ENCODE peak calls at places on chromosomes 4 and X, in nine cellular contexts. One of them, this sample, is unnamed. For H3K36me3 and H3K4me1, the result is how much of the 10 kb centered on the place peaks cover.

GRCh38 chr4:37822220-37822619 is 4.3 kb upstream of the PGM2 start:
- DNase-seq in spleen: no peak
- DNase-seq in K562: no peak
- DNase-seq in SK-N-SH: no peak
- DNase-seq in GM23338: no peak
- DNase-seq in HepG2: no peak
- DNase-seq in breast epithelium: no peak
- DNase-seq in stomach: no peak
- DNase-seq in prostate gland: peak
- DNase-seq in this sample: peak

GRCh38 chr4:110737931-110738330 is 115.1 kb upstream of the PITX2 start:
- DNase-seq in spleen: no peak
- DNase-seq in K562: no peak
- DNase-seq in SK-N-SH: no peak
- DNase-seq in GM23338: no peak
- DNase-seq in HepG2: no peak
- DNase-seq in breast epithelium: no peak
- DNase-seq in stomach: no peak
- DNase-seq in prostate gland: no peak
- DNase-seq in this sample: no peak

GRCh38 chr4:33606951-33607350 is 2637.4 kb downstream of the ARAP2 start:
- DNase-seq in spleen: no peak
- DNase-seq in K562: no peak
- DNase-seq in SK-N-SH: no peak
- DNase-seq in GM23338: no peak
- DNase-seq in HepG2: no peak
- DNase-seq in breast epithelium: no peak
- DNase-seq in stomach: no peak
- DNase-seq in prostate gland: no peak
- DNase-seq in this sample: no peak

GRCh38 chr4:90845777-90846176 is 718.6 kb downstream of the CCSER1 start:
- DNase-seq in spleen: no peak
- DNase-seq in K562: no peak
- DNase-seq in SK-N-SH: no peak
- DNase-seq in GM23338: no peak
- DNase-seq in HepG2: no peak
- DNase-seq in breast epithelium: no peak
- DNase-seq in stomach: no peak
- DNase-seq in prostate gland: no peak
- DNase-seq in this sample: no peak

GRCh38 chrX:41238543-41238942 is 95.4 kb upstream of the DDX3X start:
- DNase-seq in spleen: no peak
- DNase-seq in K562: peak
- DNase-seq in SK-N-SH: no peak
- DNase-seq in GM23338: no peak
- DNase-seq in HepG2: no peak
- DNase-seq in breast epithelium: no peak
- DNase-seq in stomach: no peak
- DNase-seq in prostate gland: no peak
- DNase-seq in this sample: no peak

GRCh38 chr4:111391864-111392263 is 753.4 kb upstream of the FAM241A start:
- DNase-seq in spleen: no peak
- DNase-seq in K562: no peak
- DNase-seq in SK-N-SH: no peak
- DNase-seq in GM23338: no peak
- DNase-seq in HepG2: no peak
- DNase-seq in breast epithelium: no peak
- DNase-seq in stomach: no peak
- DNase-seq in prostate gland: no peak
- DNase-seq in this sample: no peak

GRCh38 chrX:154372612-154373022 is 1.8 kb downstream of the FLNA start:
- DNase-seq in spleen: no peak
- DNase-seq in K562: peak
- DNase-seq in SK-N-SH: no peak
- DNase-seq in GM23338: no peak
- DNase-seq in HepG2: peak
- DNase-seq in breast epithelium: peak
- DNase-seq in stomach: no peak
- DNase-seq in prostate gland: no peak
- DNase-seq in this sample: no peak

GRCh38 chr4:187027231-187027760 is 303.6 kb upstream of the FAT1 start:
- DNase-seq in spleen: no peak
- DNase-seq in K562: no peak
- DNase-seq in SK-N-SH: no peak
- DNase-seq in GM23338: no peak
- DNase-seq in HepG2: no peak
- DNase-seq in breast epithelium: no peak
- DNase-seq in stomach: no peak
- DNase-seq in prostate gland: peak
- DNase-seq in this sample: no peak

GRCh38 chrX:103453655-103454054 is 65.6 kb downstream of the RAB40A start:
- DNase-seq in spleen: no peak
- DNase-seq in K562: no peak
- DNase-seq in SK-N-SH: no peak
- DNase-seq in GM23338: no peak
- DNase-seq in HepG2: no peak
- DNase-seq in breast epithelium: no peak
- DNase-seq in stomach: no peak
- DNase-seq in prostate gland: no peak
- DNase-seq in this sample: no peak

GRCh38 chr4:95540227-95540626 is 8.5 kb downstream of the UNC5C start:
- DNase-seq in spleen: no peak
- DNase-seq in K562: no peak
- DNase-seq in SK-N-SH: no peak
- DNase-seq in GM23338: no peak
- DNase-seq in HepG2: no peak
- DNase-seq in breast epithelium: no peak
- DNase-seq in stomach: no peak
- DNase-seq in prostate gland: no peak
- DNase-seq in this sample: no peak

GRCh38 chr4:39539026-39539690 is 11.9 kb upstream of the UGDH start:
- DNase-seq in spleen: no peak
- DNase-seq in K562: no peak
- DNase-seq in SK-N-SH: no peak
- DNase-seq in GM23338: no peak
- DNase-seq in HepG2: no peak
- DNase-seq in breast epithelium: no peak
- DNase-seq in stomach: peak
- DNase-seq in prostate gland: peak
- DNase-seq in this sample: no peak

GRCh38 chr4:27861802-27862201 is 1001.2 kb downstream of the STIM2 start:
- DNase-seq in spleen: no peak
- DNase-seq in K562: no peak
- DNase-seq in SK-N-SH: no peak
- DNase-seq in GM23338: no peak
- DNase-seq in HepG2: no peak
- DNase-seq in breast epithelium: no peak
- DNase-seq in stomach: no peak
- DNase-seq in prostate gland: no peak
- DNase-seq in this sample: no peak

GRCh38 chr4:2954358-2955185 is 8.6 kb downstream of the NOP14 start:
- DNase-seq in spleen: peak
- DNase-seq in K562: peak
- DNase-seq in SK-N-SH: peak
- DNase-seq in GM23338: peak
- DNase-seq in HepG2: no peak
- DNase-seq in breast epithelium: no peak
- DNase-seq in stomach: no peak
- DNase-seq in prostate gland: no peak
- DNase-seq in this sample: no peak

GRCh38 chrX:74349387-74349786 is 45.4 kb downstream of the ZCCHC13 start:
- DNase-seq in spleen: no peak
- DNase-seq in K562: no peak
- DNase-seq in SK-N-SH: no peak
- DNase-seq in GM23338: no peak
- DNase-seq in HepG2: peak
- DNase-seq in breast epithelium: no peak
- DNase-seq in stomach: no peak
- DNase-seq in prostate gland: no peak
- DNase-seq in this sample: no peak

GRCh38 chr4:8344387-8344786 is 74.8 kb downstream of the HTRA3 start:
- DNase-seq in spleen: no peak
- DNase-seq in K562: no peak
- DNase-seq in SK-N-SH: no peak
- DNase-seq in GM23338: no peak
- DNase-seq in HepG2: no peak
- DNase-seq in breast epithelium: no peak
- DNase-seq in stomach: peak
- DNase-seq in prostate gland: no peak
- DNase-seq in this sample: no peak

GRCh38 chrX:39772057-39772832 is 325.5 kb downstream of the BCOR start:
- DNase-seq in spleen: peak
- DNase-seq in K562: peak
- DNase-seq in SK-N-SH: no peak
- DNase-seq in GM23338: peak
- DNase-seq in HepG2: peak
- DNase-seq in breast epithelium: no peak
- DNase-seq in stomach: peak
- DNase-seq in prostate gland: no peak
- DNase-seq in this sample: no peak

GRCh38 chr4:99832313-99832712 is 15.7 kb downstream of the DAPP1 start:
- DNase-seq in spleen: no peak
- DNase-seq in K562: no peak
- DNase-seq in SK-N-SH: no peak
- DNase-seq in GM23338: peak
- DNase-seq in HepG2: no peak
- DNase-seq in breast epithelium: no peak
- DNase-seq in stomach: peak
- DNase-seq in prostate gland: peak
- DNase-seq in this sample: no peak

GRCh38 chr4:26061248-26061986 is 147.4 kb downstream of the SMIM20 start:
- DNase-seq in spleen: no peak
- DNase-seq in K562: peak
- DNase-seq in SK-N-SH: peak
- DNase-seq in GM23338: peak
- DNase-seq in HepG2: peak
- DNase-seq in breast epithelium: no peak
- DNase-seq in stomach: no peak
- DNase-seq in prostate gland: no peak
- DNase-seq in this sample: no peak

GRCh38 chr4:155535802-155536454 is 130.7 kb upstream of the GUCY1A1 start:
- DNase-seq in spleen: no peak
- DNase-seq in K562: no peak
- DNase-seq in SK-N-SH: no peak
- DNase-seq in GM23338: no peak
- DNase-seq in HepG2: no peak
- DNase-seq in breast epithelium: no peak
- DNase-seq in stomach: no peak
- DNase-seq in prostate gland: no peak
- DNase-seq in this sample: no peak
- TF ChIP-seq POLR2AphosphoS5 in spleen: no peak
- TF ChIP-seq POLR2AphosphoS5 in K562: no peak
- TF ChIP-seq POLR2AphosphoS5 in SK-N-SH: no peak
- TF ChIP-seq POLR2AphosphoS5 in GM23338: no peak
- TF ChIP-seq POLR2AphosphoS5 in HepG2: no peak
- TF ChIP-seq POLR2AphosphoS5 in breast epithelium: no peak
- TF ChIP-seq POLR2AphosphoS5 in stomach: no peak
- TF ChIP-seq POLR2AphosphoS5 in prostate gland: no peak
- TF ChIP-seq POLR2AphosphoS5 in this sample: no peak

DNA sequence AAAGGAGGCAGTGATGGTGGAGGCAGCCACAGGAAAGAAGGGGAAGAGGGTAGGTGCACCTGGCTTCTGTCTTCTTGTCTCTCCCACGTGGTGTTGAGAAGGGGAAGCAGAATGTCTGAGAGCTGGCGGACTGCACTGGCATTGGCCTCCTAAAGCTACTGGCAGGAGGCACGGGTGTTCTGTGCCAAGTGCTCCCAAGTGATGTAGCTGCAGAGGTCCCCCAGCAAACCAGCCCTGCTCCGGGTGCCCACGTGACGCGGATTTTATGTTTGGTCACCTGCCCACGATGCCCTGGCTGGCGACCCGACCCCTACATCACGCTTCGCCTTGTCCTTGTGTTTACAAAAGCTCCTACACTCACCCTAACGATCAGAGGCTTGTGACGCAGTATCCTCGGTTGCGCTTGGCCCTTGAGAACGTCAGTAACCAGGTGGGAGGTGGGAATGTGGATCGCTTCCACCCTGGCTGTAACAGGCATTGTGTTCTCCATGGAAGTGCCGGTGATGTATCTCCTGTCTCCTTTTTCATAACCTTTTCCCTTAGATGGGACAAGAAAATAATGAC is 28.4 kb upstream of the XG start:
- DNase-seq in spleen: no peak
- DNase-seq in K562: no peak
- DNase-seq in SK-N-SH: no peak
- DNase-seq in GM23338: no peak
- DNase-seq in HepG2: no peak
- DNase-seq in breast epithelium: no peak
- DNase-seq in stomach: no peak
- DNase-seq in prostate gland: no peak
- DNase-seq in this sample: no peak
- H3K36me3 ChIP-seq in spleen: under half
- H3K36me3 ChIP-seq in K562: under half
- H3K36me3 ChIP-seq in SK-N-SH: under half
- H3K36me3 ChIP-seq in GM23338: under half
- H3K36me3 ChIP-seq in HepG2: under half
- H3K36me3 ChIP-seq in breast epithelium: under half
- H3K36me3 ChIP-seq in stomach: half or more
- H3K36me3 ChIP-seq in prostate gland: under half
- H3K36me3 ChIP-seq in this sample: half or more

GRCh38 chr4:139483000-139483399 is 29.1 kb downstream of the RAB33B start:
- DNase-seq in spleen: no peak
- DNase-seq in K562: no peak
- DNase-seq in SK-N-SH: no peak
- DNase-seq in GM23338: no peak
- DNase-seq in HepG2: no peak
- DNase-seq in breast epithelium: no peak
- DNase-seq in stomach: no peak
- DNase-seq in prostate gland: no peak
- DNase-seq in this sample: no peak
- H3K4me1 ChIP-seq in spleen: under half
- H3K4me1 ChIP-seq in K562: under half
- H3K4me1 ChIP-seq in SK-N-SH: under half
- H3K4me1 ChIP-seq in GM23338: under half
- H3K4me1 ChIP-seq in HepG2: under half
- H3K4me1 ChIP-seq in breast epithelium: under half
- H3K4me1 ChIP-seq in stomach: under half
- H3K4me1 ChIP-seq in prostate gland: under half
- H3K4me1 ChIP-seq in this sample: under half

DNA sequence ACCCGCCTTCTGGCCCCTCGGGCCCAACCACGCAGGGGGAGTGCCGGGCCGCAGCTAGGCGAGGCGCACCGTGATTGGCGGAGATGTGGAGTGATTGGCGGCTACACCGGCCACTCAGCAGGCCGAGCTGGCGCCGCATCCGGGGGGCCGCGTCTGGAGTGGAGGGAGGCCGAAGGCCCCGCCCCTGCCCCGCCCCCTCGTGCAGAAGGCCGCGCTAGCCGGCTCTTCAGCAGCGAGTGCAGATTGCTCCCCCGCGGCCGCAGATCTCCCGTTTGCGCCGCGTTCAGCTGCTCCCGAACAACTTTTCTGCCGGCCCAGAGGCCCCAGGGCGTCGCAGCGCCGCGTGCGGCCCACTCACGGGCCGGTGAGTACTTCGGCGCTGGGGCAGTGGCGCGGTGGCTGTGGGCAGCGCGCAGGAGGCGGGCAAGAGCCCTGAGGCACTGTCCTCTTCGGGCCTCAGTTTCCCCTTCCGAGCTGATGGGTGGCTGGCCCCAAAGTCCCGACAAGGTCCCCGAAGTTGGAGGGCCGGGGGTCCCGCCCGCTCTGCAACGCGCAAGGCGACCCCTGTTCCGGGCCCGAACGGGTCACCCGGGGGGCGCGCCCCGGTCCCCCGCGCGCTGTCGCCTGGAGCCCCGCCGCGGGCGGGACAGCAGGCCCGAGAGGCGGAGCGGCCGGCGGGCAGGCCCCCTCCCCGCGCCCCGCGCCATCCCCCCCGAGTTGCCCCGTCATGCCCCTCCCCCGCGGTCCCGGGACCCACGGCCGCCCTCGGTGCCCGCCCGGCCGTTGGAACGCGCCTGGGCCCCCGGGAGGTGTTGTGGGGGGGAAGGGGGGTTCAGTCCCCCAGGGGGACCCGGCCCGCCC is at the start of gene WFS1:
- DNase-seq in spleen: peak
- DNase-seq in K562: peak
- DNase-seq in SK-N-SH: peak
- DNase-seq in GM23338: peak
- DNase-seq in HepG2: peak
- DNase-seq in breast epithelium: peak
- DNase-seq in stomach: peak
- DNase-seq in prostate gland: peak
- DNase-seq in this sample: peak
- TF ChIP-seq POLR2AphosphoS5 in spleen: peak
- TF ChIP-seq POLR2AphosphoS5 in K562: no peak
- TF ChIP-seq POLR2AphosphoS5 in SK-N-SH: peak
- TF ChIP-seq POLR2AphosphoS5 in GM23338: peak
- TF ChIP-seq POLR2AphosphoS5 in HepG2: peak
- TF ChIP-seq POLR2AphosphoS5 in breast epithelium: no peak
- TF ChIP-seq POLR2AphosphoS5 in stomach: peak
- TF ChIP-seq POLR2AphosphoS5 in prostate gland: peak
- TF ChIP-seq POLR2AphosphoS5 in this sample: peak